ENCODE peak calls at places on chromosome 1, in five cellular contexts. One of them, this sample, is unnamed.

GRCh38 chr1:222283147-222283768 is 264.6 kb downstream of the HHIPL2 start:
- DNase-seq in stimulated activated CD4-positive, alpha-beta T cell treated with anti-CD3 and anti-CD28 coated beads, Interleukin-2, amount 100 ng/mL, for 48 hours: no peak
- DNase-seq in PC-3: peak
- DNase-seq in SK-N-SH: no peak
- DNase-seq in progenitor cell of endocrine pancreas: no peak
- DNase-seq in this sample: no peak

GRCh38 chr1:15847893-15848142 is 311 bp downstream of the SPEN start:
- DNase-seq in PC-3: no peak
- DNase-seq in progenitor cell of endocrine pancreas: no peak
- DNase-seq in SK-N-SH: no peak
- DNase-seq in stimulated activated CD4-positive, alpha-beta T cell treated with anti-CD3 and anti-CD28 coated beads, Interleukin-2, amount 100 ng/mL, for 48 hours: no peak
- DNase-seq in this sample: no peak

GRCh38 chr1:25952851-25953401 is 44.9 kb downstream of the PAFAH2 start:
- DNase-seq in SK-N-SH: peak
- DNase-seq in stimulated activated CD4-positive, alpha-beta T cell treated with anti-CD3 and anti-CD28 coated beads, Interleukin-2, amount 100 ng/mL, for 48 hours: no peak
- DNase-seq in PC-3: no peak
- DNase-seq in progenitor cell of endocrine pancreas: no peak
- DNase-seq in this sample: no peak

GRCh38 chr1:206909883-206910318 is 11.8 kb downstream of the FCMR start:
- DNase-seq in stimulated activated CD4-positive, alpha-beta T cell treated with anti-CD3 and anti-CD28 coated beads, Interleukin-2, amount 100 ng/mL, for 48 hours: no peak
- DNase-seq in progenitor cell of endocrine pancreas: no peak
- DNase-seq in PC-3: no peak
- DNase-seq in SK-N-SH: no peak
- DNase-seq in this sample: no peak

GRCh38 chr1:67559222-67559700 is 125.7 kb upstream of the GADD45A start:
- DNase-seq in progenitor cell of endocrine pancreas: no peak
- DNase-seq in PC-3: no peak
- DNase-seq in SK-N-SH: no peak
- DNase-seq in stimulated activated CD4-positive, alpha-beta T cell treated with anti-CD3 and anti-CD28 coated beads, Interleukin-2, amount 100 ng/mL, for 48 hours: no peak
- DNase-seq in this sample: no peak

GRCh38 chr1:164561461-164561860 is 2.5 kb downstream of the PBX1 start:
- DNase-seq in stimulated activated CD4-positive, alpha-beta T cell treated with anti-CD3 and anti-CD28 coated beads, Interleukin-2, amount 100 ng/mL, for 48 hours: no peak
- DNase-seq in PC-3: peak
- DNase-seq in progenitor cell of endocrine pancreas: no peak
- DNase-seq in SK-N-SH: no peak
- DNase-seq in this sample: no peak

GRCh38 chr1:174200746-174201145 is 41.4 kb downstream of the RABGAP1L start:
- DNase-seq in progenitor cell of endocrine pancreas: no peak
- DNase-seq in stimulated activated CD4-positive, alpha-beta T cell treated with anti-CD3 and anti-CD28 coated beads, Interleukin-2, amount 100 ng/mL, for 48 hours: no peak
- DNase-seq in SK-N-SH: no peak
- DNase-seq in PC-3: no peak
- DNase-seq in this sample: no peak

GRCh38 chr1:41305576-41306365 is 55.5 kb upstream of the FOXO6 start:
- DNase-seq in progenitor cell of endocrine pancreas: no peak
- DNase-seq in PC-3: no peak
- DNase-seq in SK-N-SH: no peak
- DNase-seq in stimulated activated CD4-positive, alpha-beta T cell treated with anti-CD3 and anti-CD28 coated beads, Interleukin-2, amount 100 ng/mL, for 48 hours: no peak
- DNase-seq in this sample: no peak

GRCh38 chr1:160342520-160342919 is 530 bp downstream of the COPA start:
- DNase-seq in progenitor cell of endocrine pancreas: no peak
- DNase-seq in PC-3: no peak
- DNase-seq in stimulated activated CD4-positive, alpha-beta T cell treated with anti-CD3 and anti-CD28 coated beads, Interleukin-2, amount 100 ng/mL, for 48 hours: no peak
- DNase-seq in SK-N-SH: no peak
- DNase-seq in this sample: no peak

GRCh38 chr1:53065391-53065790 is 3.4 kb downstream of the PODN start:
- DNase-seq in progenitor cell of endocrine pancreas: no peak
- DNase-seq in SK-N-SH: no peak
- DNase-seq in PC-3: no peak
- DNase-seq in stimulated activated CD4-positive, alpha-beta T cell treated with anti-CD3 and anti-CD28 coated beads, Interleukin-2, amount 100 ng/mL, for 48 hours: no peak
- DNase-seq in this sample: no peak

GRCh38 chr1:92859400-92860039 is 27.7 kb downstream of the RPL5 start:
- DNase-seq in progenitor cell of endocrine pancreas: no peak
- DNase-seq in stimulated activated CD4-positive, alpha-beta T cell treated with anti-CD3 and anti-CD28 coated beads, Interleukin-2, amount 100 ng/mL, for 48 hours: no peak
- DNase-seq in PC-3: no peak
- DNase-seq in SK-N-SH: no peak
- DNase-seq in this sample: no peak

GRCh38 chr1:46806196-46807020 is 7.6 kb downstream of the CYP4B1 start:
- DNase-seq in SK-N-SH: no peak
- DNase-seq in progenitor cell of endocrine pancreas: no peak
- DNase-seq in stimulated activated CD4-positive, alpha-beta T cell treated with anti-CD3 and anti-CD28 coated beads, Interleukin-2, amount 100 ng/mL, for 48 hours: no peak
- DNase-seq in PC-3: no peak
- DNase-seq in this sample: no peak

GRCh38 chr1:84303154-84303830 is 1.8 kb downstream of the SAMD13 start:
- DNase-seq in SK-N-SH: no peak
- DNase-seq in progenitor cell of endocrine pancreas: no peak
- DNase-seq in PC-3: no peak
- DNase-seq in stimulated activated CD4-positive, alpha-beta T cell treated with anti-CD3 and anti-CD28 coated beads, Interleukin-2, amount 100 ng/mL, for 48 hours: no peak
- DNase-seq in this sample: no peak

GRCh38 chr1:17861685-17862084 is 106.6 kb downstream of the ACTL8 start:
- DNase-seq in PC-3: no peak
- DNase-seq in SK-N-SH: peak
- DNase-seq in stimulated activated CD4-positive, alpha-beta T cell treated with anti-CD3 and anti-CD28 coated beads, Interleukin-2, amount 100 ng/mL, for 48 hours: no peak
- DNase-seq in progenitor cell of endocrine pancreas: no peak
- DNase-seq in this sample: no peak

This sample was measured in mesothelial cell of epicardium.